ENCODE peak calls at places on chromosomes 11 and 22, in nine cellular contexts. V is IMR-90; U is pancreas; H is CD8-positive, alpha-beta memory T cell; X is A549; D is fibroblast of lung; F is K562; R is MM.1S; C is body of pancreas. K is an unnamed sample.

GRCh38 chr11:60378359-60378758 is at the start of gene MS4A7:
- DNase-seq in V (no peak), U (no peak), H (no peak), X (no peak), D (no peak), F (no peak), R (peak), C (peak), K (peak)

GRCh38 chr11:77181799-77182541 is 53.9 kb downstream of the MYO7A start:
- DNase-seq in V (no peak), U (no peak), H (no peak), X (no peak), D (no peak), F (no peak), R (no peak), C (no peak), K (no peak)

GRCh38 chr11:65150513-65151271 is 16.4 kb upstream of the SYVN1 start:
- DNase-seq in V (peak), U (peak), H (no peak), X (peak), D (peak), F (peak), R (no peak), C (peak), K (peak)

GRCh38 chr11:92845390-92846185 is 123.9 kb upstream of the MTNR1B start:
- DNase-seq in V (no peak), U (no peak), H (no peak), X (no peak), D (no peak), F (no peak), R (no peak), C (no peak), K (no peak)

GRCh38 chr11:5922749-5923426 is 19.2 kb upstream of the OR56A3 start:
- DNase-seq in V (no peak), U (no peak), H (no peak), X (no peak), D (no peak), F (no peak), R (no peak), C (no peak), K (no peak)

GRCh38 chr11:64638017-64638664 is 47.1 kb downstream of the SLC22A12 start:
- DNase-seq in V (no peak), U (no peak), H (no peak), X (no peak), D (no peak), F (peak), R (no peak), C (no peak), K (no peak)

GRCh38 chr11:122851366-122852011 is 13.2 kb downstream of the CRTAM start:
- DNase-seq in V (no peak), U (no peak), H (peak), X (no peak), D (no peak), F (no peak), R (peak), C (no peak), K (no peak)

GRCh38 chr11:102186836-102187235 is 76.6 kb downstream of the YAP1 start:
- DNase-seq in V (no peak), U (no peak), H (no peak), X (no peak), D (peak), F (no peak), R (no peak), C (no peak), K (no peak)

GRCh38 chr11:11731311-11732083 is 109.7 kb upstream of the GALNT18 start:
- DNase-seq in V (peak), U (no peak), H (no peak), X (no peak), D (peak), F (no peak), R (no peak), C (no peak), K (no peak)

GRCh38 chr11:9662273-9662672 is 1.6 kb upstream of the SWAP70 start:
- DNase-seq in V (no peak), U (no peak), H (no peak), X (no peak), D (peak), F (no peak), R (no peak), C (peak), K (peak)

GRCh38 chr11:396511-396947 is 2.5 kb downstream of the PKP3 start:
- DNase-seq in V (no peak), U (no peak), H (no peak), X (peak), D (peak), F (no peak), R (no peak), C (no peak), K (no peak)

GRCh38 chr11:123307276-123307675 is 112.2 kb upstream of the CLMP start:
- DNase-seq in V (no peak), U (no peak), H (no peak), X (no peak), D (no peak), F (no peak), R (no peak), C (no peak), K (no peak)

GRCh38 chr11:110907629-110908028 is 195.4 kb upstream of the ARHGAP20 start:
- DNase-seq in V (peak), U (no peak), H (no peak), X (no peak), D (peak), F (no peak), R (peak), C (no peak), K (no peak)

GRCh38 chr11:68525930-68526329 is 65.4 kb downstream of the PPP6R3 start:
- DNase-seq in V (peak), U (no peak), H (no peak), X (no peak), D (peak), F (no peak), R (no peak), C (no peak), K (no peak)

GRCh38 chr11:21552910-21553309 is 640.0 kb upstream of the ANO5 start:
- DNase-seq in V (no peak), U (no peak), H (no peak), X (no peak), D (peak), F (no peak), R (no peak), C (no peak), K (no peak)

GRCh38 chr11:12889243-12889642 is 119.9 kb upstream of the RASSF10 start:
- DNase-seq in V (peak), U (no peak), H (no peak), X (no peak), D (peak), F (no peak), R (no peak), C (peak), K (peak)
- H3K27ac ChIP-seq in V (peak), U (no peak), H (no peak), X (peak), D (peak), F (no peak), R (no peak), C (peak), K (no peak)

GRCh38 chr11:94885133-94885532 is 88.2 kb downstream of the CWC15 start:
- DNase-seq in V (no peak), U (no peak), H (no peak), X (no peak), D (peak), F (no peak), R (no peak), C (no peak), K (no peak)
- H3K27ac ChIP-seq in V (no peak), U (no peak), H (no peak), X (no peak), D (no peak), F (no peak), R (no peak), C (no peak), K (no peak)

DNA sequence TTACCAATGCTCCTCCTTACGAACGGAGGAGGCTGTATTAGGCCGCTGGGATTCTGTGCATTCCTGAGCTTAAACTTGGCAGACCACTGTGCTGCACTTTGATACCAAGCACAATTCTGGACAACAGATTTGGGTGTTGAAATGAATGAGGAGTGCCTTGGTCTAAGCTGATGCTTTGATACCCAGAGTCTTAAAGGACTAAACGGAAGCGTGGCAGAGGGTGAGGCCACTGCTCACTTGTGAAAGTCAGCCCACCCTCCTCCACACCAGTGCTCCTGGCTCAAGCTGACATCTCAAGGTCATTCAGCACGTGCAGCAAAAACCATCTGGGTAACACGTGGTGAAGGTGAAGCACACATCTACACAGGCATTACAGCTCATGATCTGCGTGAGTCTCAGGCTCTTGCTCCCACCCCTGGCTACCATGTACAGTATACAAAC is 85.9 kb downstream of the MICAL3 start:
- DNase-seq in V (peak), U (peak), H (no peak), X (no peak), D (peak), F (no peak), R (no peak), C (peak), K (no peak)
- H3K27ac ChIP-seq in V (no peak), U (no peak), H (no peak), X (no peak), D (no peak), F (no peak), R (no peak), C (peak), K (no peak)

GRCh38 chr11:13134886-13135285 is 125.8 kb downstream of the RASSF10 start:
- DNase-seq in V (no peak), U (no peak), H (no peak), X (no peak), D (no peak), F (no peak), R (no peak), C (no peak), K (no peak)
- H3K27ac ChIP-seq in V (no peak), U (no peak), H (no peak), X (peak), D (no peak), F (no peak), R (no peak), C (no peak), K (no peak)

GRCh38 chr22:38267086-38267485 is 5.7 kb downstream of the TMEM184B start:
- DNase-seq in V (peak), U (no peak), H (peak), X (no peak), D (peak), F (peak), R (no peak), C (no peak), K (no peak)

GRCh38 chr22:38271927-38272372 is 860 bp downstream of the TMEM184B start:
- DNase-seq in V (no peak), U (peak), H (no peak), X (no peak), D (no peak), F (no peak), R (peak), C (peak), K (no peak)

GRCh38 chr22:38270091-38270972 is 2.5 kb downstream of the TMEM184B start:
- DNase-seq in V (peak), U (no peak), H (no peak), X (no peak), D (no peak), F (no peak), R (no peak), C (no peak), K (no peak)

GRCh38 chr22:38271101-38271500 is 1.7 kb downstream of the TMEM184B start:
- DNase-seq in V (no peak), U (no peak), H (no peak), X (no peak), D (no peak), F (no peak), R (no peak), C (no peak), K (no peak)

DNA sequence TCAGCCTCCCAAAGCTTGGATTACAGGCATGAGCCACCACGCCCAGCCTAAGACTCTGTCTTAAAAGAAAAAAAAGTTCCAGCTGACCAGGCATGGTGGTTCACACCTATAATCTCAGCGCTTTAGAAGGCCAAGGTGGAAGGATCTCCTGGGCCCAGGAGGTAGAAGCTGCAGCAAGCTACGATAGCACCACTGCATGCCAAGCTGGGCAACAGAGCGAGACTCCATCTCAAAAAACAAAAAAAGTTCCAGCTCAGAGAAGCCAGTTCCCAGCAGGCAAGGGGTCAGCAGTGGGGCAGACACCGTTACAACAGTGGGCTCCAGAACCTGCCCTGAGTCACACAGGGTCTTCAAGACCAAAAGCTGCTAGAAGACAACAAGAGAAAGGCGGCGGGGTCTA is 3.3 kb downstream of the TMEM184B start:
- DNase-seq in V (no peak), U (no peak), H (no peak), X (no peak), D (no peak), F (no peak), R (no peak), C (no peak), K (no peak)
- H3K27ac ChIP-seq in V (no peak), U (no peak), H (no peak), X (no peak), D (no peak), F (no peak), R (no peak), C (no peak), K (no peak)

GRCh38 chr11:121590772-121591404 is 138.1 kb upstream of the SORL1-AS1 start:
- DNase-seq in V (no peak), U (no peak), H (no peak), X (no peak), D (no peak), F (no peak), R (no peak), C (no peak), K (no peak)
- H3K27ac ChIP-seq in V (no peak), U (no peak), H (no peak), X (no peak), D (no peak), F (no peak), R (no peak), C (no peak), K (no peak)

GRCh38 chr11:67517784-67518552 is 5.3 kb downstream of the CABP2 start:
- DNase-seq in V (no peak), U (no peak), H (no peak), X (no peak), D (no peak), F (no peak), R (no peak), C (no peak), K (no peak)
- H3K27ac ChIP-seq in V (no peak), U (no peak), H (no peak), X (no peak), D (no peak), F (no peak), R (no peak), C (no peak), K (no peak)

GRCh38 chr22:22711532-22711913 is 67.1 kb downstream of the GGTLC2 start:
- DNase-seq in V (no peak), U (no peak), H (no peak), X (no peak), D (no peak), F (no peak), R (no peak), C (no peak), K (no peak)
- H3K27ac ChIP-seq in V (no peak), U (no peak), H (no peak), X (peak), D (no peak), F (no peak), R (no peak), C (no peak), K (no peak)

GRCh38 chr11:1820463-1821325 is 14.1 kb upstream of the SYT8 start:
- DNase-seq in V (peak), U (no peak), H (no peak), X (no peak), D (peak), F (no peak), R (no peak), C (no peak), K (no peak)
- H3K27ac ChIP-seq in V (no peak), U (no peak), H (no peak), X (no peak), D (no peak), F (no peak), R (no peak), C (no peak), K (peak)